ENCODE peak calls at places on chromosomes 11 and 22, in eight cellular contexts. B is heart right ventricle, P is substantia nigra, F is stomach, E is PC-3, K is A549, D is fibroblast of lung, L is SK-N-MC. N is an unnamed sample.
A peak's percentile ranks its signal among the peaks of the same experiment; 100 is the strongest.

GRCh38 chr22:42286205-42286604 is 15.8 kb upstream of the TCF20 start:
- DNase-seq in B (no peak), P (no peak), F (no peak), E (no peak), K (no peak), D (no peak), L (no peak), N (peak; percentile 72)

GRCh38 chr11:58575377-58576020 is at the start of gene LPXN:
- DNase-seq in B (no peak), P (no peak), F (no peak), E (peak; percentile 90), K (no peak), D (peak; percentile 82), L (no peak), N (peak; percentile 83)

GRCh38 chr11:121841487-121842167 is 274.4 kb downstream of the BLID start:
- DNase-seq in B (no peak), P (no peak), F (no peak), E (peak; percentile 47), K (no peak), D (peak; percentile 94), L (no peak), N (no peak)

GRCh38 chr22:29344137-29344536 is 28.6 kb upstream of the RASL10A start:
- DNase-seq in B (peak; percentile 68), P (no peak), F (peak; percentile 88), E (peak; percentile 96), K (peak; percentile 31), D (peak; percentile 99), L (no peak), N (no peak)

GRCh38 chr11:104191124-104191523 is 27.2 kb upstream of the PDGFD start:
- DNase-seq in B (no peak), P (no peak), F (no peak), E (peak; percentile 10), K (no peak), D (peak; percentile 67), L (no peak), N (no peak)

GRCh38 chr11:121237686-121238658 is 54.6 kb upstream of the SC5D start:
- DNase-seq in B (no peak), P (no peak), F (no peak), E (peak; percentile 95), K (no peak), D (peak; percentile 97), L (no peak), N (peak; percentile 33)

GRCh38 chr22:46875089-46875488 is 112.6 kb downstream of the TBC1D22A start:
- DNase-seq in B (no peak), P (no peak), F (no peak), E (no peak), K (no peak), D (no peak), L (no peak), N (no peak)

GRCh38 chr11:111177037-111177988 is 68.2 kb upstream of the POU2AF2 start:
- DNase-seq in B (no peak), P (no peak), F (no peak), E (no peak), K (no peak), D (no peak), L (no peak), N (peak; percentile 91)

GRCh38 chr11:567629-568258 is 7.0 kb downstream of the RASSF7 start:
- DNase-seq in B (no peak), P (no peak), F (no peak), E (no peak), K (no peak), D (no peak), L (no peak), N (no peak)

GRCh38 chr11:112294688-112295340 is 34.2 kb upstream of the PLET1 start:
- DNase-seq in B (no peak), P (no peak), F (no peak), E (no peak), K (no peak), D (peak; percentile 62), L (no peak), N (no peak)

GRCh38 chr11:120293038-120293800 is 31.9 kb upstream of the TLCD5 start:
- DNase-seq in B (no peak), P (no peak), F (no peak), E (no peak), K (no peak), D (no peak), L (no peak), N (no peak)

GRCh38 chr11:45920531-45921477 is 1.7 kb upstream of the LARGE2 start:
- DNase-seq in B (no peak), P (no peak), F (no peak), E (no peak), K (no peak), D (no peak), L (no peak), N (no peak)

GRCh38 chr11:125956371-125956770 is 10.5 kb downstream of the VSIG10L2 start:
- DNase-seq in B (peak; percentile 58), P (no peak), F (no peak), E (no peak), K (no peak), D (peak; percentile 58), L (no peak), N (no peak)

GRCh38 chr11:10777806-10778205 is 26.8 kb downstream of the CTR9 start:
- DNase-seq in B (no peak), P (no peak), F (no peak), E (no peak), K (no peak), D (peak; percentile 21), L (no peak), N (no peak)

GRCh38 chr11:101441747-101442146 is 142.1 kb downstream of the TRPC6 start:
- DNase-seq in B (peak; percentile 39), P (no peak), F (peak; percentile 88), E (peak; percentile 58), K (no peak), D (no peak), L (no peak), N (no peak)

GRCh38 chr22:37544955-37545702 is 15.2 kb upstream of the CDC42EP1 start:
- DNase-seq in B (peak; percentile 77), P (no peak), F (peak; percentile 90), E (peak; percentile 78), K (peak; percentile 62), D (peak; percentile 44), L (no peak), N (peak; percentile 46)

GRCh38 chr11:5042091-5042490 is 4.2 kb upstream of the OR52J3 start:
- DNase-seq in B (no peak), P (no peak), F (no peak), E (no peak), K (no peak), D (no peak), L (no peak), N (no peak)

DNA sequence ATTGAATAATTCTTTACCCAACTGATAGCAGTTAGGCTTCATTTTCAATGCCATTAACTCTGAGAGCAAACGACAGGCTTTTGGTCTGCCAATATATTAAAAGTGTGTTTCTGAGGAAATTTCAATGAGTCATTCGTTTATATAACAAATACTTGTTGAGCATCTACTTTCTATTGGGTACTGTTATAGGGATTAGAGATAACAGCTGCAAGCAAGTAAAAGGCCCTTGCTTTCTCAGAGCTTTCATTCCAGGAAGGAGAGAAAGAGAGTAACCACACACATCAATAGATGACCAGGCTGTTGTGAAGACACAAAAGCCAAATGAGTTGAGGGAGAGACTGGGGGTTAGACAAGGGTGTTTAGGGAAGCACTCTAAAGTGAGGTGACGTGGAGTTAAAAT is 35.7 kb downstream of the CD44 start:
- DNase-seq in B (no peak), P (no peak), F (no peak), E (peak; percentile 46), K (no peak), D (peak; percentile 92), L (no peak), N (no peak)
- H3K27ac ChIP-seq in B (no peak overlapping the region), P (no peak overlapping the region), F (peak overlapping the region; percentile 85), E (peak overlapping the region; percentile 39), K (peak overlapping the region; percentile 81), D (peak overlapping the region; percentile 79), L (no peak overlapping the region), N (no peak overlapping the region)

GRCh38 chr11:117706322-117706814 is 90.6 kb downstream of the DSCAML1 start:
- DNase-seq in B (no peak), P (no peak), F (no peak), E (no peak), K (no peak), D (no peak), L (no peak), N (no peak)

GRCh38 chr11:117704416-117705150 is 92.4 kb downstream of the DSCAML1 start:
- DNase-seq in B (no peak), P (no peak), F (no peak), E (no peak), K (no peak), D (no peak), L (no peak), N (no peak)

GRCh38 chr11:117703209-117703608 is 93.8 kb downstream of the DSCAML1 start:
- DNase-seq in B (no peak), P (no peak), F (no peak), E (no peak), K (no peak), D (no peak), L (no peak), N (no peak)

GRCh38 chr11:117701781-117702180 is 95.2 kb downstream of the DSCAML1 start:
- DNase-seq in B (no peak), P (no peak), F (no peak), E (no peak), K (no peak), D (no peak), L (no peak), N (no peak)

GRCh38 chr11:117705866-117706265 is 91.2 kb downstream of the DSCAML1 start:
- DNase-seq in B (no peak), P (no peak), F (no peak), E (no peak), K (no peak), D (no peak), L (no peak), N (no peak)
- H3K27ac ChIP-seq in B (no peak overlapping the region), P (peak overlapping the region; percentile 62), F (no peak overlapping the region), E (no peak overlapping the region), K (no peak overlapping the region), D (no peak overlapping the region), L (no peak overlapping the region), N (no peak overlapping the region)

GRCh38 chr11:124194696-124195418 is 11.7 kb downstream of the OR10D3 start:
- DNase-seq in B (no peak), P (no peak), F (peak; percentile 39), E (peak; percentile 79), K (peak; percentile 18), D (peak; percentile 28), L (no peak), N (peak; percentile 56)
- H3K27ac ChIP-seq in B (no peak overlapping the region), P (no peak overlapping the region), F (no peak overlapping the region), E (no peak overlapping the region), K (no peak overlapping the region), D (no peak overlapping the region), L (no peak overlapping the region), N (no peak overlapping the region)

DNA sequence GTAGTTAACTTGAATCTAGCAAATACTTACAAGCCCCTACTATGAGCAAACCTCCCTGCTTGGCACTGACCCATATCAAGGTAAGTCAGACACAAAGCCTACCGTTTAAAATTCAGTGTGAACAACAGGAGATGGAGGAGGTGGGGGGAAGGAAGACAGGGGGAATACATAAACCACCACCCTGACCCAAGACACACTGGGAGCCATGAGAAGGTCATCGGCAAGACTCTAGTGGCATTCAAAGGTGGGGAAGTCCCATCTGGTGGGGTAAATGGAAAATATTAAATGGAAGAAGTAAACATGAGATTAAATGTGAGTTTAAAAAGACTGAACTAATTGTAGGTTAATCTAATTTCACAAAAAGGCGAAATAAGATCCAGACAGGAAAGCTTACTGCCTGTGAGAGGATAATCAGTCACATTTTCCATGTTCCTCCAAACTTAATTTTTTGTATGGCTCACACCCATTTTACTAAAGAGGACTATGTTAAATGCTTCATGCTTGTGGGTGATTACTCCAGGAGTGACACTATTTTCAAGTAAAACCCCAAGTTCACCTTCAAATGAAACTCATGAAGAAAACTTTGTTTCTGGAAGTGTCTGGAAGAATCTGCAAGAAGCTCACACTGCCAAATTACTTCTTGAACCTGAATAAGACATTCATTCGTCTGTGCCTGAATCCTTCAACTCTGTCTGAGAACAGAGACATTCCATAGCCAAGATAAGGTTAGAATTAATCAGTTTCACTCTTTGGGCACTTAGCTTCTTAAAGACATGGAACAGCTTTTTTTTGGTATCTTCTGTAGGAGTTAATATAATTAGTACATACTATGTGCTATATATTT is 51.7 kb downstream of the PITPNB start:
- DNase-seq in B (no peak), P (no peak), F (no peak), E (no peak), K (no peak), D (peak; percentile 76), L (no peak), N (no peak)
- H3K27ac ChIP-seq in B (peak overlapping the region; percentile 44), P (no peak overlapping the region), F (peak overlapping the region; percentile 80), E (peak overlapping the region; percentile 93), K (peak overlapping the region; percentile 65), D (peak overlapping the region; percentile 76), L (peak overlapping the region; percentile 78), N (no peak overlapping the region)

N was measured in OCI-LY7.